ENCODE peak calls at places on chromosome 16, in ten cellular contexts. W is adrenal gland; S is GM03348; P is iris pigment epithelial cell; H is HAP-1; U is NCI-H226; X is activated T-helper 9 cell treated with anti-CD3 and anti-CD28 coated beads, Interleukin-2, amount 50 U/mL, for 16 hours; E is activated T-cell treated with anti-CD3 and anti-CD28 coated beads for 24 hours; C is colonic mucosa; O is HuH-7.5. V is an unnamed sample.

GRCh38 chr16:71846443-71846842 is 667 bp downstream of the ATXN1L start:
- DNase-seq in W (peak; percentile 53), S (peak; percentile 19), P (peak; percentile 49), H (no peak), U (no peak), X (no peak), E (no peak), C (no peak), O (no peak), V (no peak)

GRCh38 chr16:86909359-86910145 is 331.2 kb downstream of the FOXL1 start:
- DNase-seq in W (no peak), S (no peak), P (no peak), H (no peak), U (no peak), X (no peak), E (no peak), C (no peak), O (no peak), V (no peak)

GRCh38 chr16:73915939-73916451 is 380.6 kb upstream of the PSMD7 start:
- DNase-seq in W (no peak), S (no peak), P (no peak), H (no peak), U (no peak), X (no peak), E (no peak), C (no peak), O (no peak), V (no peak)

GRCh38 chr16:72244853-72245252 is 72.9 kb upstream of the PMFBP1 start:
- DNase-seq in W (no peak), S (no peak), P (no peak), H (no peak), U (no peak), X (no peak), E (no peak), C (no peak), O (no peak), V (no peak)

GRCh38 chr16:54326266-54326662 is 39.7 kb upstream of the IRX3 start:
- DNase-seq in W (no peak), S (peak; percentile 64), P (peak; percentile 43), H (no peak), U (no peak), X (no peak), E (no peak), C (no peak), O (no peak), V (no peak)

GRCh38 chr16:19948186-19949104 is 63.8 kb upstream of the GPRC5B start:
- DNase-seq in W (no peak), S (no peak), P (no peak), H (no peak), U (no peak), X (no peak), E (no peak), C (no peak), O (no peak), V (no peak)

GRCh38 chr16:66503030-66503429 is 46.9 kb downstream of the TK2 start:
- DNase-seq in W (no peak), S (no peak), P (no peak), H (no peak), U (no peak), X (no peak), E (no peak), C (no peak), O (no peak), V (no peak)

GRCh38 chr16:9107025-9107970 is 15.9 kb downstream of the HAPSTR1 start:
- DNase-seq in W (no peak), S (no peak), P (peak; percentile 79), H (no peak), U (no peak), X (no peak), E (no peak), C (no peak), O (no peak), V (no peak)

GRCh38 chr16:66925322-66925840 is at the start of gene RRAD:
- DNase-seq in W (peak; percentile 77), S (peak; percentile 55), P (peak; percentile 58), H (no peak), U (peak; percentile 85), X (no peak), E (no peak), C (no peak), O (no peak), V (no peak)

GRCh38 chr16:56635441-56635967 is 3.0 kb upstream of the MT1A start:
- DNase-seq in W (no peak), S (no peak), P (no peak), H (no peak), U (no peak), X (no peak), E (no peak), C (no peak), O (no peak), V (no peak)

GRCh38 chr16:56708821-56709685 is 20.9 kb upstream of the NUP93 start:
- DNase-seq in W (peak; percentile 37), S (no peak), P (no peak), H (no peak), U (no peak), X (no peak), E (no peak), C (no peak), O (no peak), V (no peak)

GRCh38 chr16:63578791-63579190 is 1542.6 kb upstream of the CDH8 start:
- DNase-seq in W (no peak), S (no peak), P (no peak), H (no peak), U (no peak), X (no peak), E (no peak), C (no peak), O (no peak), V (no peak)

GRCh38 chr16:84741351-84741791 is 41.6 kb downstream of the USP10 start:
- DNase-seq in W (no peak), S (peak; percentile 33), P (peak; percentile 40), H (no peak), U (no peak), X (no peak), E (no peak), C (no peak), O (no peak), V (no peak)

GRCh38 chr16:71807905-71808592 is 585 bp downstream of the AP1G1 start:
- DNase-seq in W (peak; percentile 71), S (peak; percentile 64), P (peak; percentile 63), H (peak; percentile 12), U (no peak), X (peak; percentile 43), E (peak; percentile 41), C (peak; percentile 42), O (no peak), V (no peak)

GRCh38 chr16:81938331-81939163 is 72.7 kb downstream of the SDR42E1 start:
- DNase-seq in W (no peak), S (no peak), P (no peak), H (no peak), U (no peak), X (no peak), E (no peak), C (no peak), O (no peak), V (peak; percentile 16)